ENCODE peak calls at places on chromosome 21, in ten cellular contexts. C is T-helper 1 cell; Z is lung; Y is foreskin keratinocyte; T is activated naive CD8-positive, alpha-beta T cell treated with anti-CD3 and anti-CD28 coated beads, Interleukin-2, amount 50 U/mL, for 24 hours; B is small intestine; S is NT2/D1; P is hepatocyte; V is AG09309; M is CD8-positive, alpha-beta memory T cell. W is an unnamed sample.

GRCh38 chr21:29904359-29905282 is 35.2 kb downstream of the GRIK1 start:
- DNase-seq in C (no peak), Z (no peak), M (no peak), V (no peak), T (no peak), B (no peak), Y (peak), P (no peak), S (no peak), W (no peak)

GRCh38 chr21:45865106-45865835 is 116.3 kb upstream of the COL6A1 start:
- DNase-seq in S (no peak), Y (peak), M (no peak), T (no peak), Z (no peak), P (no peak), V (peak), B (no peak), C (no peak), W (no peak)

GRCh38 chr21:15028186-15028585 is 36.6 kb downstream of the NRIP1 start:
- DNase-seq in C (no peak), P (no peak), T (no peak), M (no peak), Y (no peak), Z (no peak), B (no peak), S (no peak), V (no peak), W (no peak)

GRCh38 chr21:20968391-20968790 is 29.8 kb upstream of the NCAM2 start:
- DNase-seq in S (no peak), C (no peak), Z (no peak), P (no peak), Y (no peak), V (no peak), M (no peak), B (no peak), T (no peak), W (no peak)

GRCh38 chr21:30257773-30258172 is 25.0 kb downstream of the KRTAP24-1 start:
- DNase-seq in P (peak), C (no peak), V (no peak), Y (peak), B (peak), Z (no peak), M (no peak), S (peak), T (no peak), W (no peak)

GRCh38 chr21:18369115-18369514 is 34.5 kb downstream of the TMPRSS15 start:
- DNase-seq in B (peak), Z (no peak), Y (no peak), T (no peak), C (no peak), P (peak), S (peak), M (no peak), V (no peak), W (no peak)

GRCh38 chr21:40809673-40810072 is 37.3 kb downstream of the DSCAM start:
- DNase-seq in B (no peak), Y (no peak), V (no peak), T (no peak), M (no peak), P (no peak), Z (no peak), S (no peak), C (no peak), W (no peak)

GRCh38 chr21:31218830-31219608 is 125.0 kb downstream of the TIAM1 start:
- DNase-seq in M (no peak), P (peak), T (no peak), V (no peak), S (no peak), Z (peak), B (peak), Y (peak), C (no peak), W (no peak)

GRCh38 chr21:40504825-40505224 is 342.1 kb downstream of the DSCAM start:
- DNase-seq in M (no peak), P (no peak), B (no peak), S (no peak), T (no peak), Z (no peak), C (no peak), V (no peak), Y (no peak), W (no peak)

GRCh38 chr21:38506606-38507331 is 8.5 kb upstream of the ERG start:
- DNase-seq in M (no peak), T (no peak), S (no peak), C (no peak), V (no peak), P (no peak), B (peak), Z (no peak), Y (no peak), W (peak)

GRCh38 chr21:25916226-25916625 is 181.5 kb downstream of the GABPA start:
- DNase-seq in C (no peak), T (no peak), B (no peak), P (no peak), Z (no peak), Y (peak), M (no peak), V (no peak), S (no peak), W (no peak)

GRCh38 chr21:33078907-33079582 is 9.1 kb downstream of the OLIG1 start:
- DNase-seq in M (no peak), Y (peak), P (peak), B (no peak), Z (no peak), V (no peak), S (no peak), C (no peak), T (peak), W (peak)

GRCh38 chr21:33027401-33028185 is 1.9 kb downstream of the OLIG2 start:
- DNase-seq in Y (no peak), S (no peak), B (no peak), T (no peak), V (no peak), Z (no peak), C (no peak), P (no peak), M (no peak), W (no peak)

GRCh38 chr21:42980959-42981523 is 6.7 kb downstream of the PKNOX1 start:
- DNase-seq in B (no peak), C (no peak), Y (no peak), S (no peak), V (no peak), P (no peak), M (no peak), Z (no peak), T (no peak), W (no peak)

GRCh38 chr21:34280389-34280795 is 83.4 kb upstream of the KCNE2 start:
- DNase-seq in Z (peak), M (no peak), S (no peak), C (no peak), P (peak), B (no peak), T (no peak), Y (no peak), V (no peak), W (no peak)

GRCh38 chr21:36661511-36662309 is 37.2 kb upstream of the SIM2 start:
- DNase-seq in C (no peak), T (no peak), Z (no peak), Y (no peak), P (peak), M (no peak), B (peak), S (peak), V (no peak), W (no peak)

GRCh38 chr21:19969156-19969555 is 1029.1 kb upstream of the NCAM2 start:
- DNase-seq in Y (no peak), P (no peak), T (no peak), Z (no peak), S (no peak), V (no peak), C (no peak), B (no peak), M (no peak), W (no peak)

GRCh38 chr21:38343691-38344090 is 86.9 kb downstream of the KCNJ15 start:
- DNase-seq in S (no peak), B (no peak), M (no peak), T (no peak), C (no peak), Z (peak), V (no peak), Y (no peak), P (peak), W (no peak)

GRCh38 chr21:36134820-36135390 is at the start of gene CBR3:
- DNase-seq in B (peak), Y (no peak), C (peak), M (peak), T (peak), V (no peak), Z (peak), P (peak), S (no peak), W (peak)

GRCh38 chr21:36429672-36430546 is 44.7 kb downstream of the CHAF1B start:
- DNase-seq in B (peak), C (peak), P (peak), V (peak), Z (peak), M (peak), T (peak), S (peak), Y (peak), W (peak)